ENCODE peak calls at places on chromosome 12, in seven cellular contexts. H, O, J, G, P, L and T are unnamed samples. For H3K9me3, the result is how much of the 10 kb centered on the place peaks cover.

GRCh38 chr12:89919241-89919906 is 210.7 kb upstream of the ATP2B1 start:
- DNase-seq in P (no peak), J (no peak), L (no peak), O (no peak), H (no peak), G (no peak), T (no peak)

GRCh38 chr12:15962760-15963159 is 51.6 kb downstream of the DERA start:
- DNase-seq in G (peak), J (no peak), O (no peak), P (no peak), L (no peak), H (no peak), T (no peak)

GRCh38 chr12:67426067-67426466 is 156.9 kb downstream of the CAND1 start:
- DNase-seq in O (no peak), H (peak), L (peak), P (no peak), J (no peak), G (peak), T (no peak)

GRCh38 chr12:96986883-96987523 is 79.9 kb downstream of the NEDD1 start:
- DNase-seq in L (peak), G (no peak), H (peak), J (no peak), O (no peak), P (no peak), T (no peak)

GRCh38 chr12:62744551-62744950 is 190.4 kb downstream of the PPM1H start:
- DNase-seq in P (no peak), H (no peak), O (no peak), G (peak), J (no peak), L (no peak), T (no peak)

GRCh38 chr12:16555630-16556029 is 50.3 kb downstream of the LMO3 start:
- DNase-seq in L (peak), G (no peak), J (no peak), O (no peak), P (no peak), H (peak), T (no peak)

GRCh38 chr12:9750276-9751203 is 10.2 kb downstream of the CD69 start:
- DNase-seq in O (no peak), L (peak), H (peak), P (peak), G (peak), J (no peak), T (peak)

GRCh38 chr12:106753526-106753925 is 21.0 kb upstream of the RIC8B start:
- DNase-seq in G (no peak), J (no peak), H (no peak), P (no peak), O (no peak), L (no peak), T (no peak)

GRCh38 chr12:42742691-42743090 is 153.1 kb upstream of the PRICKLE1 start:
- DNase-seq in O (no peak), P (no peak), H (no peak), G (no peak), J (no peak), L (no peak), T (no peak)

GRCh38 chr12:77924703-77925102 is 94.0 kb downstream of the NAV3 start:
- DNase-seq in G (peak), O (no peak), P (no peak), L (peak), J (no peak), H (peak), T (no peak)

DNA sequence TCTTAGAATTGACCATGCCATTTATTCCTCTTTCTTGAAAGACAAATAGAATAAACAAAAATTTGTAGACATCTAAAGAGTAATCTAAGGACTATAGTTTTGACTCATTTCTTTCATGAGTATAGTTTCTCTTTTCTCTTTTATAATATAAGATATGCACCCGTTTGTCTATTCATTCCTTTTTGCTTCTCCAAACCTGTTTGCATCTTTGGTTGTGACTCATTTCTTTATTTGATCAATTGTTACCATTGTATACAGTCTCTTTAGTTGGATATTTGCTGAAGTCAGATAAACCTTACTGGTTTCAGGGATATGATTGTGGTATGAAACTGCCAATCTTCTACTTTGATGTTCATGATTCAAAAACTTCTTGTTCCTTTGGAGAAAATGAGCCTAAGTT is 268.7 kb downstream of the FBXL14 start:
- DNase-seq in O (no peak), L (no peak), H (no peak), P (no peak), G (no peak), J (no peak), T (no peak)
- H3K9me3 ChIP-seq in O (under half), L (under half), H (under half), P (under half), G (under half), J (under half), T (under half)

GRCh38 chr12:133156125-133156690 is 25.1 kb upstream of the ZNF268 start:
- DNase-seq in G (no peak), H (no peak), P (no peak), J (no peak), O (no peak), L (peak), T (no peak)
- H3K9me3 ChIP-seq in G (half or more), H (half or more), P (half or more), J (half or more), O (under half), L (under half), T (under half)

GRCh38 chr12:87160848-87161601 is 868.2 kb downstream of the C12orf50 start:
- DNase-seq in P (no peak), O (no peak), G (no peak), H (no peak), L (no peak), J (no peak), T (no peak)

GRCh38 chr12:87171356-87171755 is 857.8 kb downstream of the C12orf50 start:
- DNase-seq in L (no peak), H (no peak), P (no peak), J (no peak), O (no peak), G (no peak), T (no peak)

GRCh38 chr12:87163122-87163521 is 866.1 kb downstream of the C12orf50 start:
- DNase-seq in G (no peak), O (no peak), L (no peak), P (no peak), J (no peak), H (no peak), T (no peak)

DNA sequence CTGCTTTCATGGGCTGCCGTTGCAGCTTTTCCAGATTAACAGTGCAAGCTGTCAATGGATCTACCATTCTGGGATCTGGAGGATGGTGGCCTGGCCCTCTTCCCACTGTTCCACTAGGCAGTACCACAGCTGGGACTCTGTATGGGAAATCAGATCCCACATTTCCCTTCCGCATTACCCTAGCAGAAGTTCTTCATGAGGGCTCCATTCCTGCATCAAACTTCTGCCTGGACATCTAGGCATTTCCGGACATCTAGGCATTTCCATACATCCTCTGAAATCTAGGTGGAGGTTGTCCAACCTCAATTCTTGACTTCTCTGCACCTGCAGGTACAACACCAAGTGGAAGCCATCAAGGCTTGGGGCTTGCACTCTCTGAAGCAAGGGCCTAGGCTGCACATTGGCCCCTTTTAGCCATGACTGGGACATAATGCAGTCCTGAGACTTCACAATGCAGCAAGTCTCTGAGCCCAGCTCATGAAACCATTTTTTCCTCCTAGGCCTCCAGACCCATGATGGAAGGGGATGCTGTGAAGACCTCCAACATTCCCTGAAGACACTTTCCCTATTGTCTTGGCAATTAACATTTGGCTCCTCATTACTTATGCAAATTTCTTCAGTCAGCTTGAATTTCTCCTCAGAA is 863.3 kb downstream of the C12orf50 start:
- DNase-seq in G (no peak), J (no peak), O (no peak), L (no peak), P (no peak), H (no peak), T (no peak)
- H3K9me3 ChIP-seq in G (under half), J (under half), O (under half), L (under half), P (under half), H (under half), T (under half)

GRCh38 chr12:130508847-130509246 is 171.2 kb downstream of the PIWIL1 start:
- DNase-seq in G (no peak), H (no peak), L (no peak), O (no peak), P (no peak), J (no peak), T (no peak)
- H3K9me3 ChIP-seq in G (under half), H (under half), L (under half), O (under half), P (under half), J (under half), T (under half)

DNA sequence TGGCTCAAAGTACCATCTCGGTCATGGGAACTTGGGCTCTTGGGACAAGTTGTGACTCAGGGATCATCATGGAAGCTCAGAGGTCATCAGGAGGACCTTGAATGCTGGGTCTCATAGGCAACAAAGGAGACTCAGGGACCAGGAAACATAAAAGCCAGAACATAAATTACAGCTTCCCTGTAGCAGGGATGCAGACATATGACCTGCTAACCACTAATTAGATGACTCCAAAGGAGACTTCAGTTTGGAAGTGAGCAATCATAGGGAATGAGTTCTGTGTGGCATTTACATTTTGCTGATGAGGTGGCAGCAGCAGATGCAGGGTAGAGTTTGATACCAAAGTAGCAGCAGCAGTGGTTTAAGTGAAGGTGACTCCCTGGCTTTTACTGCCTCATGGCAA is 97.7 kb upstream of the SCAF11 start:
- DNase-seq in O (no peak), H (no peak), G (no peak), J (no peak), L (no peak), P (no peak), T (no peak)
- H3K9me3 ChIP-seq in O (under half), H (under half), G (under half), J (under half), L (under half), P (under half), T (under half)

GRCh38 chr12:93877446-93877845 is 200.3 kb downstream of the CRADD start:
- DNase-seq in L (no peak), P (peak), H (no peak), J (no peak), G (no peak), O (no peak), T (no peak)
- H3K9me3 ChIP-seq in L (under half), P (under half), H (under half), J (under half), G (under half), O (under half), T (under half)

GRCh38 chr12:14833952-14834351 is 9.4 kb downstream of the ART4 start:
- DNase-seq in H (no peak), P (no peak), L (peak), O (no peak), G (peak), J (no peak), T (no peak)
- H3K9me3 ChIP-seq in H (under half), P (under half), L (under half), O (under half), G (under half), J (under half), T (under half)

GRCh38 chr12:18101043-18101442 is 11.1 kb upstream of the RERGL start:
- DNase-seq in J (no peak), L (no peak), H (no peak), O (no peak), P (no peak), G (no peak), T (no peak)
- H3K9me3 ChIP-seq in J (under half), L (under half), H (under half), O (under half), P (under half), G (under half), T (under half)

GRCh38 chr12:56862264-56862663 is 71.9 kb downstream of the SDR9C7 start:
- DNase-seq in P (no peak), L (no peak), G (no peak), H (no peak), J (no peak), O (no peak), T (no peak)
- H3K9me3 ChIP-seq in P (under half), L (under half), G (under half), H (under half), J (under half), O (under half), T (under half)

DNA sequence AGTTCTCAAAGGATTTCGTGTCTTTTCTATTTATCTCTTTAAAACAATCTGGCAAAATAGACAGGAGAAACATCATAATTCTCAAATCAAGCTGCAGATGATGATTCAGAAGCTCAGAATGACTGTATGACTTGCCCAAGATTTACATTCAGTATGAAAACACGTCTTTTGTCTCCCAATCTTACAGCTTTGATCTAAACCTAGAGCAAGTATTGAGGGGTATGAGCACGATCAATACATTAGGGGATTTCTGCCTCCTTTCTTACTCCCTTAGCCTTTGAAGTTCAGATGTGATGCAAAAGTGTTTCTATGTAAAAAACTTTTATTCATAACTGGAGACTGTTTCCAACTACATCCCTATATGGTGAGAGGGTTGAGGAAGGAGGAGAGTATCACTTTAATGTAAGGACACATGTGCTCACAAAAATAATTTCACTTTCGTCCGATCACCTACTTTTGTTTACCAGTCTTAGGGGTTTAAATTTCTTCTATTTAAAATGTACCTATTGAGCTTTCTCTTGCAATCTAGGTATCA is 454.8 kb downstream of the TMTC2 start:
- DNase-seq in G (no peak), P (no peak), O (no peak), H (no peak), J (no peak), L (no peak), T (no peak)
- H3K9me3 ChIP-seq in G (under half), P (under half), O (under half), H (under half), J (under half), L (under half), T (under half)